ENCODE peak calls at places on chromosomes 5 and 9, in six cellular contexts. Z is SK-N-SH, D is A549, M is K562, F is HepG2, I is H1. W is an unnamed sample.

GRCh38 chr9:18947772-18948391 is 85.1 kb downstream of the SAXO1 start:
- DNase-seq in Z (no peak), D (no peak), M (no peak), F (no peak), I (no peak), W (no peak)

GRCh38 chr5:17012289-17012688 is 76.2 kb upstream of the MYO10 start:
- DNase-seq in Z (no peak), D (peak), M (no peak), F (no peak), I (no peak), W (no peak)

GRCh38 chr5:68225188-68225910 is 9.8 kb downstream of the PIK3R1 start:
- DNase-seq in Z (no peak), D (no peak), M (no peak), F (peak), I (no peak), W (no peak)

GRCh38 chr9:93097496-93098205 is 1.6 kb downstream of the CARD19 start:
- DNase-seq in Z (no peak), D (no peak), M (no peak), F (no peak), I (no peak), W (no peak)

GRCh38 chr5:33997331-33997983 is 10.4 kb downstream of the AMACR start:
- DNase-seq in Z (peak), D (peak), M (no peak), F (peak), I (no peak), W (no peak)

GRCh38 chr9:73132034-73132776 is 19.5 kb upstream of the ANXA1 start:
- DNase-seq in Z (peak), D (no peak), M (no peak), F (no peak), I (no peak), W (peak)

GRCh38 chr5:58972301-58972700 is 389.4 kb downstream of the RAB3C start:
- DNase-seq in Z (no peak), D (no peak), M (no peak), F (no peak), I (no peak), W (no peak)

GRCh38 chr9:70013598-70014196 is 30.0 kb upstream of the MAMDC2 start:
- DNase-seq in Z (peak), D (no peak), M (no peak), F (no peak), I (no peak), W (no peak)

GRCh38 chr5:176590035-176590729 is 19.8 kb downstream of the GPRIN1 start:
- DNase-seq in Z (no peak), D (no peak), M (no peak), F (no peak), I (no peak), W (no peak)

GRCh38 chr5:69414885-69415583 is at the start of gene MARVELD2:
- DNase-seq in Z (peak), D (peak), M (no peak), F (peak), I (peak), W (no peak)

GRCh38 chr5:69416699-69417098 is 1.8 kb downstream of the MARVELD2 start:
- DNase-seq in Z (no peak), D (no peak), M (no peak), F (no peak), I (no peak), W (no peak)

GRCh38 chr5:69418559-69418958 is 3.6 kb downstream of the MARVELD2 start:
- DNase-seq in Z (no peak), D (no peak), M (no peak), F (no peak), I (no peak), W (no peak)

GRCh38 chr5:69415584-69415958 is 655 bp downstream of the MARVELD2 start:
- DNase-seq in Z (no peak), D (no peak), M (no peak), F (peak), I (no peak), W (no peak)

DNA sequence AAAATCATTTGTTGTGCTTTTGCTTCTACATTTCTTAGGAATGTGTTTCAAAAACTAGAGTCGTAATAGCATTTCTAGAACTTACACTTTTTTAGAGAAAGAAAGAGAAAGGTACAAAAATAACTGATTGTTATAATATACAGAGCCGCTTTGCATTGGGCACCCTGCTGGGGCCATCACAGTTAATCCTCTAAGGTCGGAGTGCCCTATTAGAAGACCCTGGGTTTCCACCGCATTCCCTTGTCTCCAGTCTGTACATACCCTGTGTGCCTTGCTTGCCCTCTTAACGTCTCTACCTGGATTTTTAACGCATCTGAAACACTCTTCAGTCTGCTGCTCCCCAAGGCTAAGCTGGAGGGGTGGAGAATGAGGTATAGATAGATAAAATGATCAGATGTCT is 1.3 kb downstream of the MARVELD2 start:
- DNase-seq in Z (no peak), D (no peak), M (no peak), F (no peak), I (peak), W (no peak)
- TF ChIP-seq CHD2 in Z (no peak), D (no peak), M (no peak), F (no peak), I (no peak), W (no peak)

GRCh38 chr5:12999667-13000066 is 944.8 kb downstream of the DNAH5 start:
- DNase-seq in Z (no peak), D (no peak), M (no peak), F (no peak), I (no peak), W (no peak)

DNA sequence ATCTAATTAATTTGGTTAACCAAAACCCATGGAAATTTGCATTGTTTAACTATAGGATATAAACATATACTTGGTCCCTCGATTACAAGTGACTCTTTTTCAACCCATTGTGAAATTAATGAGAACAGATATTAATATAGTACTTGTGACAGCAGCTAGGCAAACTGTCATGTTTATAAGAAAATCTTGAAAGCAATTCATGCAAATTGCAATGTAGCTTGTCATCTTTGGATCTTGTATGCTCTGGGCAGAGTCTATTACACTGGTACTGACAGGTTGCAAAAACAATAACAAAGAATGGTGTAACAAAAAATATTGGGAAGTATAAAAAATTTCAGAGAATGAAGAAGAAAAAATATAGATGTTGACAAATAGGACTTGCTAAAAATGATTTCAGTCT is 941.0 kb downstream of the DNAH5 start:
- DNase-seq in Z (no peak), D (no peak), M (no peak), F (no peak), I (no peak), W (no peak)
- TF ChIP-seq EP300 in Z (no peak), D (no peak), M (no peak), F (no peak), I (no peak), W (no peak)

GRCh38 chr9:134778841-134779411 is 101.7 kb upstream of the FCN2 start:
- DNase-seq in Z (peak), D (peak), M (peak), F (peak), I (peak), W (no peak)
- TF ChIP-seq CHD2 in Z (no peak), D (no peak), M (no peak), F (no peak), I (no peak), W (no peak)

GRCh38 chr9:27726244-27727141 is 153.2 kb upstream of the C9orf72 start:
- DNase-seq in Z (peak), D (peak), M (peak), F (peak), I (peak), W (peak)
- TF ChIP-seq EP300 in Z (no peak), D (no peak), M (no peak), F (no peak), I (no peak), W (no peak)

DNA sequence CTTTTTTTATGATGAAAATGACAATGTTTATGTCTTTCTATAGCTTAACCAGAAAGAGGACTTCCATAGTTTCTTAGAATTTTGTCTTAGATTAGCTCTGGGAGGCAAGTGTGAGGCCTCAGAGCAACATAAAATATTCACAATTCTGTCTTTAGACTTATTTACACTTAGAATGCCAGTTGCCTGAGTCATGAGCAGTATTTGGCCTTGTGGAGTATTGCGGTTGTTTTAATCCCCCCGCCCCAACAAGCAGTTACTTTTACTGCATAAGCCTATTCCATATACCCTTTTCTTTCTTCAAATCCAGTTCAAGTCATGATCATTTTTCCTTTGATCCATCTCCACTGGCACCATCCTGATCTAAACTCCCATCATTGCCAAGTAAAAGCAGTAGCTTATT is 198.0 kb upstream of the EGFLAM start:
- DNase-seq in Z (no peak), D (no peak), M (no peak), F (peak), I (no peak), W (no peak)
- TF ChIP-seq CHD2 in Z (no peak), D (no peak), M (no peak), F (no peak), I (no peak), W (no peak)